ENCODE peak calls at places on chromosome 6, in four cellular contexts. N, D, G and Z are unnamed samples.

GRCh38 chr6:21664263-21665081 is 70.9 kb downstream of the SOX4 start:
- DNase-seq in D (no peak), N (no peak), G (no peak), Z (peak)

GRCh38 chr6:31643818-31644454 is 8.5 kb downstream of the BAG6 start:
- DNase-seq in G (no peak), D (no peak), N (no peak), Z (no peak)

GRCh38 chr6:105038259-105038658 is 81.4 kb downstream of the LIN28B start:
- DNase-seq in N (no peak), G (no peak), D (no peak), Z (no peak)

GRCh38 chr6:152975204-152975915 is 7.5 kb downstream of the FBXO5 start:
- DNase-seq in D (no peak), G (no peak), N (no peak), Z (no peak)

GRCh38 chr6:160036790-160037206 is 67.9 kb downstream of the IGF2R start:
- DNase-seq in G (no peak), D (no peak), N (no peak), Z (no peak)

GRCh38 chr6:111573892-111574800 is 31.5 kb downstream of the TRAF3IP2 start:
- DNase-seq in N (no peak), G (no peak), D (no peak), Z (no peak)

GRCh38 chr6:150717419-150717818 is 117.7 kb downstream of the PLEKHG1 start:
- DNase-seq in D (no peak), G (peak), N (no peak), Z (no peak)

GRCh38 chr6:170116643-170117042 is 174.2 kb downstream of the DLL1 start:
- DNase-seq in N (no peak), D (no peak), G (no peak), Z (no peak)

GRCh38 chr6:31977816-31978431 is 3.9 kb upstream of the C4A start:
- DNase-seq in G (no peak), N (no peak), D (no peak), Z (no peak)

GRCh38 chr6:5361371-5361770 is 100.1 kb downstream of the FARS2 start:
- DNase-seq in N (no peak), G (no peak), D (no peak), Z (no peak)

GRCh38 chr6:37242429-37243052 is 15.0 kb upstream of the TBC1D22B start:
- DNase-seq in D (no peak), N (no peak), G (peak), Z (peak)

GRCh38 chr6:41682056-41682477 is 43.8 kb downstream of the MDFI start:
- DNase-seq in D (no peak), G (peak), N (peak), Z (peak)

GRCh38 chr6:30543824-30544223 is 12.5 kb downstream of the GNL1 start:
- DNase-seq in G (no peak), D (no peak), N (no peak), Z (no peak)
- TF ChIP-seq SUZ12 in G (no peak), D (no peak), N (no peak), Z (no peak)

GRCh38 chr6:134589512-134589911 is 271.6 kb upstream of the SGK1 start:
- DNase-seq in G (no peak), N (peak), D (no peak), Z (no peak)

GRCh38 chr6:134593442-134593841 is 275.5 kb upstream of the SGK1 start:
- DNase-seq in D (no peak), N (no peak), G (no peak), Z (no peak)

GRCh38 chr6:134593024-134593423 is 275.1 kb upstream of the SGK1 start:
- DNase-seq in G (no peak), D (no peak), N (no peak), Z (no peak)

GRCh38 chr6:134588267-134588666 is 270.4 kb upstream of the SGK1 start:
- DNase-seq in N (no peak), G (no peak), D (no peak), Z (no peak)

GRCh38 chr6:134590449-134590848 is 272.5 kb upstream of the SGK1 start:
- DNase-seq in N (no peak), G (no peak), D (no peak), Z (no peak)
- TF ChIP-seq SP1 in N (no peak), G (no peak), D (no peak), Z (no peak)

DNA sequence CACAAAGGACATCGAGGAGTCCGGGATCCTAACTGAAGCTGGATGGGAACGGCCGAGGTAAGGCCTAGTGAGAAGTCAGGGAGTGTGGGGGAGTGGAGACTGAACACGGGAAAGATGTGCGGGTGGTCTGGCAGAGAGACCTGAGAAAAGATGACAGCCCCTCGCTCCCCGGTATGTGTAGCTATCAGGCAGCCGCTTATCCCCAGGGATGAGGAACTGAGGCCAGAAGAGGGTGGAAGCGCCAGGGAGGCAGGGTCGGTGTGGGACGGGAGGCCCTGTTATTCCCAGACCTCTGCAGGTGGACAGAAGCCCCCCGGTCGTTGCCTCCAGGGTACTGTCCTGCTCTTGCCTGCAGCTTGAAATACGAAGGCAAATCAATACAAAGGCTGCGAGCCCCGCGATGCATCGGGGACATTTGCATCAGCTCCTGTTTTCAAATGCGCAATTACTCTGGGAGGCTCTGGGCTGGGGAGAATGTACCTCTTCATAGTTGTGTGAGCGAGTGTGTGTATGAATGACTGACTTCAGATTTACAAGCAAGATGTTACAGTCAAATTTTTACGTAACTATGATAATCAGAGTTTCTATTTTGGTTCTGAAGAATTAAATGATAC is 221.3 kb downstream of the QKI start:
- DNase-seq in G (no peak), D (no peak), N (peak), Z (no peak)
- TF ChIP-seq SUZ12 in G (no peak), D (no peak), N (no peak), Z (no peak)

GRCh38 chr6:43075791-43076092 is 372 bp upstream of the PTK7 start:
- DNase-seq in N (no peak), D (no peak), G (no peak), Z (no peak)

GRCh38 chr6:43077981-43078411 is 1.9 kb downstream of the PTK7 start:
- DNase-seq in G (no peak), N (no peak), D (no peak), Z (no peak)

GRCh38 chr6:43074847-43075741 is 1.0 kb upstream of the PTK7 start:
- DNase-seq in N (no peak), D (no peak), G (no peak), Z (no peak)

GRCh38 chr6:43076928-43077809 is 1.1 kb downstream of the PTK7 start:
- DNase-seq in G (peak), N (no peak), D (no peak), Z (peak)

DNA sequence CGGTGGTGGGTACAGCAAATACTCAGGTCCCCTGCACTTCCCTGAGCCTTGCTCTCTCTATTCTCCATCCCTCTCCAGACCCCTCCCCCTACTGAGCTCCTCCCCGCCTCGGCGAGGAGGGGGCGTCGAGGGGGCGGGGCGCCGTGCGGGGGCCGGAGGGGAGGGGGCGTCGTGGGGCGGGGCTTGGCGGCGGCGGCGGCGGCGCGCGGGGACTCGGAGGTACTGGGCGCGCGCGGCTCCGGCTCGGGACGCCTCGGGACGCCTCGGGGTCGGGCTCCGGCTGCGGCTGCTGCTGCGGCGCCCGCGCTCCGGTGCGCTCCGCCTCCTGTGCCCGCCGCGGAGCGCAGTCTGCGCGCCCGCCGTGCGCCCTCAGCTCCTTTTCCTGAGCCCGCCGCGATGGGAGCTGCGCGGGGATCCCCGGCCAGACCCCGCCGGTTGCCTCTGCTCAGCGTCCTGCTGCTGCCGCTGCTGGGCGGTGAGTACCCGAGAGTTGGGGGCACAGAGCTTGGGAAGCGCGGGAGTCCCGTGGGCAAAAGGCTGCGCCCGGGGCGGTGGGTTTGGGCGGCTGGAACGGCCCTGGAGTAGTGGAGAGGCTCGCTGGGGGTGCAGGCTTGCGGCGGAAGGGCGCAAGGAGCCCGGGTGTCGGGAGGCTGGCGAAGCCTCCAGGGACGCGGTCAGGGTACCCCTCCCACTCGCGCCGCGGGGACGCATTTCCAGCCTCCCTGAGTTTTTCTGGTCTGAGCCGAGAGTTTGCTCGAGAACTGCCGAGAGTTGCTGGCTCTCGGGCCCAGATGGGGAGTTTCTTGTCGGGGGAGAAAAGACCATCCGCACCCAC is at the start of gene PTK7:
- DNase-seq in N (no peak), G (peak), D (no peak), Z (peak)
- TF ChIP-seq SP1 in N (peak), G (peak), D (no peak), Z (no peak)

GRCh38 chr6:135535989-135536414 is 38.5 kb upstream of the AHI1 start:
- DNase-seq in G (peak), N (no peak), D (peak), Z (peak)

GRCh38 chr6:135532559-135532958 is 35.0 kb upstream of the AHI1 start:
- DNase-seq in N (no peak), D (no peak), G (no peak), Z (no peak)

GRCh38 chr6:135540207-135540877 is 42.8 kb upstream of the AHI1 start:
- DNase-seq in N (no peak), D (no peak), G (no peak), Z (no peak)

GRCh38 chr6:135534773-135535380 is 37.3 kb upstream of the AHI1 start:
- DNase-seq in N (no peak), G (no peak), D (no peak), Z (no peak)

GRCh38 chr6:135537782-135538301 is 40.3 kb upstream of the AHI1 start:
- DNase-seq in D (no peak), G (no peak), N (no peak), Z (no peak)
- TF ChIP-seq SUZ12 in D (no peak), G (no peak), N (no peak), Z (no peak)